ENCODE peak calls at places on chromosomes 16 and 17, in six cellular contexts. I is A549, K is HEK293T, U is ACHN, P is fibroblast of lung, H is AG09309. G is an unnamed sample.

GRCh38 chr17:42313773-42314566 is 25.7 kb downstream of the STAT5A start:
- DNase-seq in I (no peak), P (peak), U (no peak), H (no peak), K (no peak), G (no peak)

GRCh38 chr17:80791758-80792284 is 199.8 kb upstream of the CHMP6 start:
- DNase-seq in P (peak), I (peak), H (peak), U (peak), K (no peak), G (peak)

GRCh38 chr16:86625821-86626220 is 47.5 kb downstream of the FOXL1 start:
- DNase-seq in K (no peak), H (no peak), P (peak), U (no peak), I (no peak), G (no peak)

GRCh38 chr16:84806256-84806889 is 13.4 kb upstream of the CRISPLD2 start:
- DNase-seq in P (peak), K (peak), I (peak), U (peak), H (peak), G (peak)

GRCh38 chr16:67284699-67285646 is 5.6 kb downstream of the PLEKHG4 start:
- DNase-seq in H (no peak), U (peak), I (peak), K (peak), P (peak), G (peak)

GRCh38 chr17:73548620-73549311 is 95.5 kb downstream of the SDK2 start:
- DNase-seq in I (no peak), K (no peak), H (no peak), U (no peak), P (no peak), G (no peak)

GRCh38 chr17:61362396-61362795 is 37.2 kb upstream of the TBX2 start:
- DNase-seq in U (no peak), P (no peak), K (no peak), H (no peak), I (no peak), G (no peak)

GRCh38 chr16:50526249-50526648 is 21.9 kb upstream of the NKD1 start:
- DNase-seq in U (no peak), I (no peak), H (no peak), K (no peak), P (no peak), G (no peak)

G was measured in cardiac fibroblast.